ENCODE peak calls at places on chromosome 9, in seven cellular contexts. D is adipocyte; N is NCI-H1417; F is NCI-H1105 treated with DMSO at 0.1 percent for 48 hours; C is erythroblast; R is anterior cingulate cortex; Q is CD8-positive, alpha-beta memory T cell. H is an unnamed sample.

GRCh38 chr9:965497-965896 is 11.0 kb upstream of the DMRT3 start:
- DNase-seq in D (no peak), N (no peak), F (no peak), C (no peak), R (no peak), Q (no peak), H (no peak)

GRCh38 chr9:117265253-117265652 is 149.6 kb downstream of the ASTN2 start:
- DNase-seq in D (no peak), N (no peak), F (no peak), C (no peak), R (no peak), Q (no peak), H (peak)

GRCh38 chr9:108691614-108692013 is 164.2 kb downstream of the ACTL7B start:
- DNase-seq in D (no peak), N (no peak), F (no peak), C (no peak), R (no peak), Q (no peak), H (no peak)

GRCh38 chr9:15642369-15642962 is 89.6 kb downstream of the CCDC171 start:
- DNase-seq in D (peak), N (peak), F (peak), C (peak), R (no peak), Q (no peak), H (peak)

GRCh38 chr9:131690950-131691573 is 48.8 kb downstream of the RAPGEF1 start:
- DNase-seq in D (no peak), N (no peak), F (no peak), C (no peak), R (no peak), Q (peak), H (no peak)

GRCh38 chr9:34010979-34011378 is 37.7 kb downstream of the UBAP2 start:
- DNase-seq in D (peak), N (no peak), F (peak), C (peak), R (no peak), Q (no peak), H (no peak)

GRCh38 chr9:125100822-125101221 is 42.5 kb downstream of the SCAI start:
- DNase-seq in D (no peak), N (no peak), F (no peak), C (no peak), R (no peak), Q (no peak), H (no peak)

GRCh38 chr9:123291736-123292135 is 23.4 kb upstream of the STRBP start:
- DNase-seq in D (no peak), N (no peak), F (no peak), C (no peak), R (no peak), Q (no peak), H (no peak)

GRCh38 chr9:33265211-33265885 is 499 bp downstream of the CHMP5 start:
- DNase-seq in D (peak), N (no peak), F (no peak), C (no peak), R (no peak), Q (no peak), H (no peak)

H was measured in putamen.